ENCODE peak calls at places on chromosomes 2 and 18, in seven cellular contexts. W, Q, J, H, I, U and D are unnamed samples.
A peak's percentile ranks its signal among the peaks of the same experiment; 100 is the strongest.

GRCh38 chr18:47172476-47172875 is 3.7 kb downstream of the IER3IP1 start:
- DNase-seq in U (no peak), J (no peak), Q (no peak), I (no peak), H (no peak), W (no peak), D (no peak)

GRCh38 chr2:128306081-128306930 is 12.4 kb downstream of the HS6ST1 start:
- DNase-seq in U (peak; percentile 98), H (no peak), W (peak; percentile 99), I (peak; percentile 78), Q (no peak), J (no peak), D (peak; percentile 99)

GRCh38 chr2:20737505-20737904 is 70.6 kb downstream of the GDF7 start:
- DNase-seq in Q (no peak), U (no peak), J (no peak), H (no peak), W (no peak), I (no peak), D (no peak)

GRCh38 chr2:198807131-198807530 is 650.6 kb downstream of the SATB2 start:
- DNase-seq in I (peak; percentile 40), Q (no peak), U (no peak), W (peak; percentile 52), H (no peak), J (no peak), D (peak; percentile 73)

GRCh38 chr2:39142012-39142346 is 21.1 kb upstream of the SOS1 start:
- DNase-seq in U (no peak), W (no peak), Q (no peak), I (no peak), J (no peak), H (no peak), D (no peak)

GRCh38 chr2:9984217-9984739 is 32.8 kb downstream of the GRHL1 start:
- DNase-seq in U (no peak), Q (no peak), W (peak; percentile 75), I (no peak), J (no peak), H (no peak), D (peak; percentile 72)

GRCh38 chr2:104852161-104852689 is 1.7 kb upstream of the POU3F3 start:
- DNase-seq in H (no peak), W (no peak), I (no peak), J (no peak), U (no peak), Q (no peak), D (no peak)

GRCh38 chr2:44246840-44247369 is 28.4 kb upstream of the SLC3A1 start:
- DNase-seq in U (no peak), W (no peak), Q (no peak), I (no peak), J (no peak), H (no peak), D (no peak)

GRCh38 chr18:44781890-44782289 is 101.2 kb downstream of the SETBP1 start:
- DNase-seq in H (no peak), J (no peak), Q (no peak), U (no peak), W (peak; percentile 87), I (peak; percentile 75), D (peak; percentile 68)

GRCh38 chr18:37249171-37249886 is 316.3 kb downstream of the CELF4 start:
- DNase-seq in U (no peak), I (no peak), Q (no peak), J (no peak), H (no peak), W (no peak), D (no peak)

GRCh38 chr2:182324665-182325064 is 102.2 kb downstream of the PDE1A start:
- DNase-seq in I (peak; percentile 47), J (no peak), Q (no peak), H (no peak), W (no peak), U (peak; percentile 41), D (peak; percentile 50)

GRCh38 chr2:101809656-101810055 is 112.1 kb downstream of the MAP4K4 start:
- DNase-seq in U (no peak), H (no peak), W (peak; percentile 93), Q (no peak), J (no peak), I (no peak), D (peak; percentile 52)

GRCh38 chr2:108612514-108613183 is 78.4 kb downstream of the LIMS1 start:
- DNase-seq in H (peak; percentile 35), Q (no peak), U (no peak), J (peak; percentile 47), W (no peak), I (no peak), D (no peak)

GRCh38 chr2:146481629-146482028 is 1363.2 kb upstream of the ACVR2A start:
- DNase-seq in H (no peak), I (peak; percentile 30), Q (no peak), J (no peak), W (peak; percentile 16), U (no peak), D (peak; percentile 47)

GRCh38 chr2:191636235-191636543 is 41.7 kb upstream of the NABP1 start:
- DNase-seq in U (peak; percentile 23), I (peak; percentile 29), W (peak; percentile 94), H (no peak), Q (no peak), J (no peak), D (peak; percentile 87)

GRCh38 chr2:101831351-101831865 is 133.9 kb downstream of the MAP4K4 start:
- DNase-seq in H (peak; percentile 28), W (peak; percentile 77), U (no peak), J (peak; percentile 45), I (peak; percentile 57), Q (peak; percentile 64), D (peak; percentile 79)

GRCh38 chr2:153163055-153163454 is 315.5 kb downstream of the RPRM start:
- DNase-seq in Q (peak; percentile 27), U (no peak), J (no peak), W (no peak), I (peak; percentile 1), H (no peak), D (no peak)

GRCh38 chr2:165522746-165523145 is 53.2 kb downstream of the CSRNP3 start:
- DNase-seq in H (no peak), I (no peak), U (no peak), Q (no peak), J (no peak), W (no peak), D (no peak)

GRCh38 chr2:136119717-136120675 is 2.0 kb upstream of the CXCR4 start:
- DNase-seq in U (no peak), J (no peak), W (no peak), H (no peak), Q (no peak), I (no peak), D (no peak)

GRCh38 chr2:165469417-165469816 is at the start of gene CSRNP3:
- DNase-seq in Q (peak; percentile 86), J (no peak), I (peak; percentile 83), H (no peak), U (peak; percentile 69), W (peak; percentile 68), D (peak; percentile 77)

GRCh38 chr2:44087037-44087713 is 81.5 kb upstream of the PPM1B start:
- DNase-seq in H (peak; percentile 63), U (peak; percentile 23), Q (peak; percentile 78), J (peak; percentile 78), W (peak; percentile 60), I (peak; percentile 54), D (peak; percentile 78)

GRCh38 chr2:72887836-72888437 is 729 bp downstream of the SPR start:
- DNase-seq in I (peak; percentile 84), Q (peak; percentile 89), H (peak; percentile 17), U (peak; percentile 60), J (peak; percentile 49), W (peak; percentile 84), D (peak; percentile 89)

GRCh38 chr2:28318462-28319117 is 74.1 kb upstream of the FOSL2 start:
- DNase-seq in H (no peak), Q (no peak), J (no peak), U (no peak), I (no peak), W (no peak), D (no peak)

GRCh38 chr2:43348904-43349725 is 122.7 kb upstream of the ZFP36L2 start:
- DNase-seq in H (no peak), W (peak; percentile 79), J (no peak), U (no peak), Q (no peak), I (no peak), D (peak; percentile 88)

GRCh38 chr2:13572466-13572865 is 855.7 kb downstream of the TRIB2 start:
- DNase-seq in U (no peak), W (no peak), I (no peak), Q (no peak), H (no peak), J (no peak), D (no peak)

GRCh38 chr2:127676906-127677305 is 1.6 kb upstream of the LIMS2 start:
- DNase-seq in U (no peak), I (no peak), W (no peak), Q (no peak), H (no peak), J (no peak), D (no peak)

GRCh38 chr2:191231995-191232394 is 13.2 kb upstream of the MYO1B start:
- DNase-seq in W (peak; percentile 84), I (no peak), J (no peak), Q (no peak), U (no peak), H (no peak), D (peak; percentile 71)

GRCh38 chr2:226115832-226116200 is 683.8 kb downstream of the IRS1 start:
- DNase-seq in J (no peak), U (no peak), W (no peak), H (no peak), I (no peak), Q (no peak), D (peak; percentile 36)

GRCh38 chr2:86249176-86249842 is 50.1 kb downstream of the MRPL35 start:
- DNase-seq in U (no peak), J (no peak), I (peak; percentile 34), H (no peak), Q (peak; percentile 81), W (peak; percentile 90), D (peak; percentile 51)